ENCODE peak calls at places on chromosomes 4 and X, in five cellular contexts. D is ascending aorta, S is type B pancreatic cell, O is AG09309, Z is heart right ventricle. K is an unnamed sample.

GRCh38 chr4:98203406-98204235 is 57.6 kb upstream of the RAP1GDS1 start:
- DNase-seq in D (no peak), S (no peak), O (no peak), Z (no peak), K (no peak)

GRCh38 chrX:110316351-110317078 is 1.4 kb downstream of the AMMECR1 start:
- DNase-seq in D (no peak), S (no peak), O (no peak), Z (no peak), K (peak)

GRCh38 chr4:61533140-61533539 is 333.0 kb downstream of the ADGRL3 start:
- DNase-seq in D (no peak), S (no peak), O (no peak), Z (no peak), K (no peak)

GRCh38 chrX:3576886-3577516 is 136.4 kb downstream of the PRKX start:
- DNase-seq in D (no peak), S (no peak), O (peak), Z (no peak), K (no peak)

GRCh38 chr4:7708981-7709380 is 230.7 kb downstream of the AFAP1 start:
- DNase-seq in D (no peak), S (no peak), O (no peak), Z (no peak), K (no peak)

GRCh38 chr4:610411-611261 is 14.7 kb upstream of the PDE6B start:
- DNase-seq in D (no peak), S (peak), O (peak), Z (no peak), K (no peak)

GRCh38 chr4:161762796-161763195 is 401.0 kb downstream of the FSTL5 start:
- DNase-seq in D (no peak), S (no peak), O (peak), Z (no peak), K (no peak)

GRCh38 chr4:178138491-178138890 is 696.3 kb upstream of the AGA start:
- DNase-seq in D (no peak), S (no peak), O (no peak), Z (no peak), K (no peak)

GRCh38 chrX:47662144-47662657 is 3.2 kb upstream of the UXT start:
- DNase-seq in D (no peak), S (no peak), O (peak), Z (no peak), K (peak)

GRCh38 chr4:183527326-183527725 is 22.5 kb downstream of the ING2 start:
- DNase-seq in D (no peak), S (no peak), O (no peak), Z (no peak), K (no peak)

GRCh38 chrX:107272431-107272921 is 66.1 kb downstream of the DNAAF6 start:
- DNase-seq in D (no peak), S (no peak), O (no peak), Z (peak), K (peak)

GRCh38 chr4:135325264-135325663 is 1123.7 kb upstream of the PABPC4L start:
- DNase-seq in D (no peak), S (no peak), O (no peak), Z (no peak), K (no peak)

GRCh38 chr4:122826596-122827257 is at the start of gene FGF2:
- DNase-seq in D (peak), S (peak), O (no peak), Z (peak), K (peak)

GRCh38 chr4:77074961-77075855 is 581 bp downstream of the CCNI start:
- DNase-seq in D (peak), S (peak), O (no peak), Z (peak), K (peak)

GRCh38 chr4:74217365-74217764 is 59.4 kb downstream of the MTHFD2L start:
- DNase-seq in D (no peak), S (no peak), O (no peak), Z (no peak), K (no peak)

GRCh38 chrX:136907626-136908025 is 27.1 kb upstream of the RBMX start:
- DNase-seq in D (no peak), S (no peak), O (no peak), Z (peak), K (no peak)

GRCh38 chr4:86587016-86587713 is 7.0 kb upstream of the PTPN13 start:
- DNase-seq in D (no peak), S (no peak), O (no peak), Z (no peak), K (no peak)

GRCh38 chr4:76570141-76570989 is 135.3 kb downstream of the SHROOM3 start:
- DNase-seq in D (no peak), S (no peak), O (no peak), Z (no peak), K (no peak)

GRCh38 chr4:88744609-88745008 is 47.0 kb upstream of the NAP1L5 start:
- DNase-seq in D (no peak), S (no peak), O (no peak), Z (no peak), K (no peak)

GRCh38 chrX:20418809-20419208 is 152.1 kb upstream of the RPS6KA3 start:
- DNase-seq in D (no peak), S (no peak), O (no peak), Z (no peak), K (no peak)

GRCh38 chrX:29071525-29071924 is 484.3 kb downstream of the IL1RAPL1 start:
- DNase-seq in D (no peak), S (no peak), O (no peak), Z (no peak), K (no peak)

GRCh38 chrX:149682956-149683947 is 28.6 kb upstream of the MAGEA11 start:
- DNase-seq in D (no peak), S (no peak), O (no peak), Z (no peak), K (no peak)

GRCh38 chr4:152696764-152697250 is 17.0 kb upstream of the TMEM154 start:
- DNase-seq in D (no peak), S (no peak), O (no peak), Z (no peak), K (peak)

GRCh38 chr4:24470681-24471622 is 113.4 kb downstream of the DHX15 start:
- DNase-seq in D (no peak), S (peak), O (no peak), Z (peak), K (peak)

GRCh38 chr4:72375050-72375736 is 193.8 kb downstream of the ADAMTS3 start:
- DNase-seq in D (no peak), S (no peak), O (peak), Z (no peak), K (no peak)

GRCh38 chrX:30657542-30658238 is 4.5 kb downstream of the GK start:
- DNase-seq in D (no peak), S (no peak), O (no peak), Z (no peak), K (peak)

GRCh38 chr4:185874516-185875230 is 62.7 kb upstream of the SORBS2 start:
- DNase-seq in D (no peak), S (no peak), O (no peak), Z (no peak), K (no peak)

GRCh38 chrX:83759872-83760271 is 101.1 kb upstream of the CYLC1 start:
- DNase-seq in D (no peak), S (no peak), O (no peak), Z (no peak), K (no peak)

GRCh38 chr4:3322059-3322550 is 29.3 kb downstream of the RGS12 start:
- DNase-seq in D (no peak), S (no peak), O (peak), Z (no peak), K (no peak)

GRCh38 chr4:168451744-168452394 is 28.4 kb downstream of the DDX60L start:
- DNase-seq in D (no peak), S (no peak), O (no peak), Z (no peak), K (no peak)

GRCh38 chrX:24842486-24842885 is 148.8 kb downstream of the POLA1 start:
- DNase-seq in D (no peak), S (no peak), O (no peak), Z (no peak), K (no peak)

GRCh38 chrX:44314259-44314734 is 29.2 kb downstream of the EFHC2 start:
- DNase-seq in D (no peak), S (no peak), O (no peak), Z (peak), K (peak)

GRCh38 chr4:7831330-7831729 is 108.3 kb downstream of the AFAP1 start:
- DNase-seq in D (no peak), S (no peak), O (no peak), Z (no peak), K (peak)

GRCh38 chr4:114057746-114058145 is 78.3 kb upstream of the ARSJ start:
- DNase-seq in D (no peak), S (no peak), O (no peak), Z (no peak), K (no peak)

GRCh38 chrX:54181196-54181953 is 1.7 kb downstream of the FAM120C start:
- DNase-seq in D (no peak), S (no peak), O (no peak), Z (no peak), K (no peak)

GRCh38 chr4:77950204-77950603 is 87.6 kb downstream of the MRPL1 start:
- DNase-seq in D (no peak), S (no peak), O (no peak), Z (no peak), K (no peak)

DNA sequence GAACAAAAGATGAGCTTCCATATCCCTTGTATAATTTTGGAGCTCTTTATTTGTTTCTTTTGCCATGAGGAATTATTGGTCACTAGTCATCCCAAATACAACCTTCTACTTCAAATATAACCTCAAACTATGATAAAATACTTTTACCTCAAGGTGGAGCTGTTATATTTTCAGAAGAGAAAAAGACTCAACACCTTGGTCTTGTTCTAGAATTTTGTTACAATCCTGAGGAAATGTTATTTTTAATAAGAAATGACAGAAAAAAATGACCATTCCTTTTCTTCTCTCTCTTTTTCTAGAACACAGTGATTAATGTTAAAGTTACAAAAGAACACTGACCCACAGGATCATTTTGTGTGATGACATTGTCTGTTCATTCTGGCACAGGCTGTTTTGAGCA is 159.5 kb upstream of the CTSO start:
- DNase-seq in D (no peak), S (no peak), O (no peak), Z (no peak), K (no peak)
- TF ChIP-seq CTCF in D (no peak), S (peak), O (peak), Z (peak), K (no peak)

DNA sequence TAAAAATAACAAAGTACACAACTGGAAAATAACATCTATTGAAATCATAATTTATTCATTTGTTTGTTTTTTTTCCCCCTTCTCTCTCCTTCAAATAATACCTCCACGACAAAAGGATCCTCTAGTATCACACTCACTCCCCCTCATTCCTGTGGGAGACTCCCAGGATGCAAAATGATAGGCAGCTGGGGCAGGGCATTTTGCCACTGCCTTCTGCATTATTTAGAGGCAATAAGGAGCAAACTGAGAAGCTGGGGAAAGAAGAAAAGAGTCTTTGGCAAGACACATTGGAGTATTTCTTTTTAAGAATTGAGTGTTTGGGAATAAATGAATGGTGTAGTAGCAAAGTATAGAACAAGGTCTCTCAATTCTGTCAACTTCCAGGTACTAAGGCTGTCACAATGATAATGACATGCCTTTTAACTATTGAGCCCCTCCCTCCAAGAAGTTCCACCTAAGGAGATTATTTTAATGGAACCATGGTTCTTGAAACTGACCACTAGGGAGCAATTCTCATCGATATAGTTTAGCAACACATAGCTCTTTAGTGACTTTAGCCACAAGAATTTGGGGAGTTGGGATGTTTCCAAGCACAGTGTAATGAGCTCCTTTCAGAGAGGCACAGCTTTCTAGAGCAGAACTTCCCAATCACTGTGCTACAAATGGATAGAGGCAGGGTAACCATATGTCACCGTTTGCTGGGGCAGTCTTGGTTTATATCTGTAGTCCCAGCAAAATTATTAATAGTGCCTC is 303.3 kb downstream of the FRMPD4 start:
- DNase-seq in D (no peak), S (no peak), O (peak), Z (no peak), K (no peak)
- TF ChIP-seq CTCF in D (no peak), S (no peak), O (peak), Z (no peak), K (no peak)

DNA sequence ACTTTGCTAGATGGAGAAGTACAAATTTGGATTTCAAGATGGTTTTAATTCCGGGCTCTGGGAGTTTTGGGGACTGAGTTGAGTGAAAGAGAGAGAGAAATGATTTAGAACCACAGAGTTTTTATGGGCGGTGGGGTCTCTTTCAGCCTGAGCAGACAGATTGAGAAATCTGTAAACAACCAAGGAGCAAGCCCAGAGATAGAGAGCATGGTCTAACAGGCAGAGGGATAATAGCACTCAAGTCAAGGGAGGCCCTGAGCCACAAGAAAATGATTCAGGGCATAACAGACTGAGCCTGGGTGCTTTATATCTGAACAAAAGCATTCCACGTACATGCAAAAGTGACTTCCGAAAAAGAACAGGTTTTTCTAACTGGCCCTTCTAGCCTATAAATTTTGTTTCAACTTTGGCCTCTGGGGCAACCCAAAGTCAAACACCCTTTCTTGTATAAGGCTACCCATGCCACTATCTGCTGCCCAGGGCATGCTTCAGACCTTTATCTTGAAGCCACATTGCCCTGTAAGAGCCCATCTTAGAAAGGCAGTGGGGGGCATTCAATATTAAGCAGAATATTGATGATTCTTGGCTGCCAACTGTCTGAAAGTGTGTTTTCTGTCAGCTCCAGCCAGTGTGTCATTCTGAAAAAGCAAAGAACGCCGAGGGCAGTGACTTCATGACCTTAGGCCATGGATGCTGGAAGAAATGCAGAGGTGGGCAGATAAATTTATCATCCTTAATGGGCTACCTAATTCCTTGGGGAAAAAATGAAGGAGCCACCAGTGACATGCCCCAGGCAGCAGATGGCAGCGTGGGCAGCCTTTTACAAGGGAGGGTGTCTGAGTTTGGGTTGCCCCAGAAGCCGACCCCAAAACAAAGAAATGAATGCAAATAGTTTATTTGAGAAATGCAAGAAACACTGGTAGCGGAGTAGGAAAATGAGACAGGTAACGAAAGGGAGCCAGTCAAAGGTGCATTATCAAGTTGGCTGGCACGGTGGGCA is 637.6 kb downstream of the MID1IP1 start:
- DNase-seq in D (no peak), S (no peak), O (no peak), Z (no peak), K (no peak)
- TF ChIP-seq CTCF in D (no peak), S (no peak), O (no peak), Z (peak), K (no peak)

GRCh38 chr4:37882665-37883296 is 8.1 kb upstream of the TBC1D1 start:
- DNase-seq in D (no peak), S (no peak), O (no peak), Z (no peak), K (no peak)
- TF ChIP-seq CTCF in D (no peak), S (no peak), O (peak), Z (no peak), K (no peak)

GRCh38 chrX:11109968-11110367 is 1.2 kb upstream of the HCCS start:
- DNase-seq in D (no peak), S (no peak), O (no peak), Z (no peak), K (no peak)
- TF ChIP-seq CTCF in D (no peak), S (no peak), O (no peak), Z (no peak), K (no peak)

GRCh38 chrX:72297953-72298730 is 7.6 kb downstream of the CITED1 start:
- DNase-seq in D (no peak), S (no peak), O (no peak), Z (no peak), K (peak)
- TF ChIP-seq CTCF in D (no peak), S (no peak), O (peak), Z (peak), K (no peak)

GRCh38 chr4:172147702-172148101 is 334.5 kb downstream of the GALNTL6 start:
- DNase-seq in D (no peak), S (no peak), O (no peak), Z (no peak), K (no peak)
- TF ChIP-seq CTCF in D (no peak), S (no peak), O (no peak), Z (no peak), K (no peak)

GRCh38 chr4:175422331-175422730 is 389.7 kb downstream of the GPM6A start:
- DNase-seq in D (no peak), S (no peak), O (no peak), Z (no peak), K (no peak)

GRCh38 chr4:175418511-175418910 is 393.6 kb downstream of the GPM6A start:
- DNase-seq in D (no peak), S (no peak), O (no peak), Z (no peak), K (no peak)

GRCh38 chr4:175419120-175419774 is 392.8 kb downstream of the GPM6A start:
- DNase-seq in D (no peak), S (no peak), O (peak), Z (no peak), K (no peak)

GRCh38 chr4:175424111-175424510 is 388.0 kb downstream of the GPM6A start:
- DNase-seq in D (no peak), S (no peak), O (no peak), Z (no peak), K (no peak)

GRCh38 chr4:175421506-175421905 is 390.6 kb downstream of the GPM6A start:
- DNase-seq in D (no peak), S (no peak), O (no peak), Z (no peak), K (no peak)
- TF ChIP-seq CTCF in D (no peak), S (no peak), O (no peak), Z (no peak), K (no peak)

GRCh38 chrX:81238166-81238565 is 36.3 kb downstream of the SH3BGRL start:
- DNase-seq in D (no peak), S (no peak), O (no peak), Z (no peak), K (no peak)
- TF ChIP-seq CTCF in D (no peak), S (no peak), O (no peak), Z (no peak), K (no peak)